ENCODE peak calls at places on chromosomes 13 and 19, in four cellular contexts. Y is astrocyte, V is heart left ventricle, B is adrenal gland. T is an unnamed sample. For H3K9me3 and H3K36me3, the result is how much of the 10 kb centered on the place peaks cover.

GRCh38 chr13:58313219-58313618 is 681.7 kb downstream of the PCDH17 start:
- DNase-seq in V (no peak), Y (no peak), B (no peak), T (no peak)

GRCh38 chr19:54158812-54159351 is 639 bp downstream of the LENG1 start:
- DNase-seq in B (no peak), V (no peak), Y (no peak), T (no peak)

GRCh38 chr13:62130016-62130970 is 714.6 kb upstream of the PCDH20 start:
- DNase-seq in Y (no peak), V (no peak), B (no peak), T (no peak)

GRCh38 chr13:46496086-46496485 is 56.9 kb upstream of the LRCH1 start:
- DNase-seq in B (no peak), Y (no peak), V (no peak), T (no peak)

GRCh38 chr13:113383089-113383488 is 19.2 kb upstream of the GRTP1 start:
- DNase-seq in V (no peak), Y (no peak), B (no peak), T (no peak)

GRCh38 chr13:51843529-51843928 is 1.4 kb downstream of the TMEM272 start:
- DNase-seq in B (no peak), V (no peak), Y (no peak), T (no peak)

GRCh38 chr13:50989476-50989875 is 79.9 kb downstream of the RNASEH2B start:
- DNase-seq in V (peak), B (no peak), Y (no peak), T (no peak)

GRCh38 chr13:45626731-45627374 is 11.3 kb upstream of the ERICH6B start:
- DNase-seq in Y (peak), V (no peak), B (no peak), T (no peak)

GRCh38 chr19:17855333-17856152 is 4.2 kb upstream of the RPL18A start:
- DNase-seq in Y (peak), V (peak), B (peak), T (peak)

GRCh38 chr19:47776568-47776967 is 1.9 kb upstream of the SELENOW start:
- DNase-seq in Y (no peak), V (no peak), B (no peak), T (no peak)

GRCh38 chr19:18339703-18340102 is 695 bp upstream of the PGPEP1 start:
- DNase-seq in V (no peak), Y (no peak), B (no peak), T (no peak)

GRCh38 chr13:33194820-33195692 is 90.5 kb downstream of the STARD13 start:
- DNase-seq in Y (peak), V (no peak), B (no peak), T (peak)

GRCh38 chr19:10510301-10510802 is 6.9 kb downstream of the S1PR5 start:
- DNase-seq in B (peak), Y (no peak), V (no peak), T (peak)

GRCh38 chr13:102679449-102680132 is 15.3 kb downstream of the METTL21C start:
- DNase-seq in Y (no peak), B (no peak), V (no peak), T (no peak)

GRCh38 chr13:38366954-38367645 is 17.4 kb downstream of the UFM1 start:
- DNase-seq in B (no peak), Y (peak), V (no peak), T (no peak)

GRCh38 chr19:46384396-46384795 is 29.0 kb downstream of the CCDC8 start:
- DNase-seq in B (no peak), Y (no peak), V (peak), T (no peak)

GRCh38 chr13:66210677-66211076 is 1019.5 kb downstream of the PCDH9 start:
- DNase-seq in B (no peak), V (no peak), Y (peak), T (no peak)

GRCh38 chr19:36089847-36090246 is 21.1 kb upstream of the OVOL3 start:
- DNase-seq in B (no peak), Y (no peak), V (no peak), T (no peak)

GRCh38 chr13:102729560-102730275 is 34.9 kb upstream of the METTL21C start:
- DNase-seq in V (no peak), B (no peak), Y (peak), T (no peak)

GRCh38 chr19:43784251-43784980 is 3.6 kb upstream of the KCNN4 start:
- DNase-seq in Y (peak), B (peak), V (no peak), T (no peak)

GRCh38 chr13:46613409-46614049 is 60.6 kb downstream of the LRCH1 start:
- DNase-seq in V (no peak), Y (no peak), B (no peak), T (no peak)

GRCh38 chr13:105336706-105337582 is 1198.5 kb downstream of the EFNB2 start:
- DNase-seq in B (no peak), V (no peak), Y (peak), T (no peak)

GRCh38 chr13:90912247-90912646 is 435.2 kb upstream of the MIR17HG start:
- DNase-seq in V (no peak), B (no peak), Y (no peak), T (no peak)

GRCh38 chr13:112879283-112879833 is 89.7 kb upstream of the MCF2L start:
- DNase-seq in V (peak), B (no peak), Y (no peak), T (no peak)

GRCh38 chr13:34623331-34623730 is 318.7 kb upstream of the NBEA start:
- DNase-seq in V (no peak), B (no peak), Y (no peak), T (no peak)

GRCh38 chr13:29934531-29935308 is 84.3 kb upstream of the UBL3 start:
- DNase-seq in Y (no peak), B (no peak), V (no peak), T (no peak)
- TF ChIP-seq CTCF in Y (no peak), B (no peak), V (no peak), T (no peak)

GRCh38 chr19:56946164-56946563 is 105.6 kb upstream of the PEG3 start:
- DNase-seq in V (no peak), Y (no peak), B (peak), T (no peak)
- H3K9me3 ChIP-seq in V (under half), Y (under half), B (under half), T (under half)

GRCh38 chr19:9041023-9041422 is 30.8 kb upstream of the MUC16 start:
- DNase-seq in B (no peak), Y (no peak), V (no peak), T (no peak)

GRCh38 chr19:9040131-9040530 is 29.9 kb upstream of the MUC16 start:
- DNase-seq in V (no peak), B (no peak), Y (no peak), T (no peak)

GRCh38 chr19:9046694-9047093 is 36.5 kb upstream of the MUC16 start:
- DNase-seq in Y (no peak), V (no peak), B (no peak), T (no peak)

GRCh38 chr19:9043524-9043923 is 33.3 kb upstream of the MUC16 start:
- DNase-seq in V (no peak), Y (peak), B (no peak), T (no peak)

GRCh38 chr19:9044449-9044848 is 34.2 kb upstream of the MUC16 start:
- DNase-seq in B (no peak), V (no peak), Y (no peak), T (no peak)
- H3K36me3 ChIP-seq in B (under half), V (under half), Y (under half), T (under half)

DNA sequence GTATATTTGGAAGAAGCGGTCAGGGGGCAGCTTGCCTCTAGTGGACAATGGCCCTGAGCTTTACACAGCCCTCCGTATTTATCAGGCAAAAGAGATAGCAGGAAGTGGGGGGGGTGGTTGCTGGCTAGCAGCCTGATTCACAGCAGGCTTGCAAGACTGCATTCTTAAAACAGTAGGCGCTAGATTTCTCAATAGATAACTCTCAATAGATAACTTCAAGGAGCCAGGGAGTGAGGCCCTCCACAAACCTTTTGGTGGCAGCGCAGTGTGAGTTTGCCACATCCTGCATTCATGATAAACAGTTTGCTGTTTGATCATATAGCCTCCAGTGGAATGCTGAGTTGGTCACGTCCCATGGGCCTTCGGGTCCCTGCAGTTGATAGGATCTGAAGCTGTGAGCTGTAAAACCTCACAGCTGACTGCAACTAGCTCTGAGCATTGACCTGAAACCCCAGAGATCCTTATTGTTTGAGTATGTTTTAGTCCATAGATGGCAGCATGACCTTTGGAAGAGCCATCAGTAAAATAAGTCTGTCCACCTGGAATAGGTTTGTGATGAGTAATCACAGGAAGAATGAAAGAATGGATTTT is 12.2 kb downstream of the FPR3 start:
- DNase-seq in Y (no peak), V (no peak), B (no peak), T (no peak)
- TF ChIP-seq CTCF in Y (no peak), V (no peak), B (no peak), T (no peak)

GRCh38 chr19:20640023-20640422 is 21.3 kb downstream of the ZNF626 start:
- DNase-seq in B (no peak), Y (no peak), V (no peak), T (no peak)
- H3K9me3 ChIP-seq in B (under half), Y (under half), V (under half), T (under half)

GRCh38 chr19:21110183-21110582 is 28.2 kb downstream of the ZNF714 start:
- DNase-seq in B (no peak), V (no peak), Y (no peak), T (no peak)
- H3K36me3 ChIP-seq in B (under half), V (under half), Y (under half), T (under half)

GRCh38 chr13:80664930-80665329 is 324.0 kb upstream of the SPRY2 start:
- DNase-seq in B (no peak), Y (no peak), V (no peak), T (no peak)
- TF ChIP-seq CTCF in B (no peak), Y (no peak), V (no peak), T (no peak)

GRCh38 chr19:56720281-56720680 is 48.7 kb upstream of the ZNF835 start:
- DNase-seq in V (no peak), Y (no peak), B (peak), T (no peak)
- H3K9me3 ChIP-seq in V (under half), Y (under half), B (under half), T (under half)

T was measured in BE2C.